ENCODE peak calls at places on chromosomes 11 and 22, in six cellular contexts. P is IMR-90, D is H9, C is neuronal stem cell, W is mesenchymal stem cell, E is H1. A is an unnamed sample.

GRCh38 chr11:33942954-33943353 is 51.1 kb upstream of the LMO2 start:
- DNase-seq in P (peak), D (no peak), C (no peak), W (peak), E (no peak), A (no peak)

GRCh38 chr11:117600261-117600783 is 196.7 kb downstream of the DSCAML1 start:
- DNase-seq in P (no peak), D (peak), C (no peak), W (no peak), E (no peak), A (peak)

GRCh38 chr11:57905439-57905838 is 118.2 kb upstream of the OR9Q1 start:
- DNase-seq in P (no peak), D (no peak), C (no peak), W (no peak), E (no peak), A (no peak)

GRCh38 chr11:111548542-111548941 is 8.0 kb downstream of the LAYN start:
- DNase-seq in P (peak), D (no peak), C (no peak), W (no peak), E (no peak), A (no peak)

GRCh38 chr11:102757823-102758549 is 22.4 kb downstream of the MMP10 start:
- DNase-seq in P (peak), D (no peak), C (no peak), W (peak), E (no peak), A (no peak)

GRCh38 chr22:49392841-49393510 is 434.7 kb downstream of the BRD1 start:
- DNase-seq in P (no peak), D (peak), C (no peak), W (no peak), E (no peak), A (no peak)

GRCh38 chr22:44710474-44711235 is 8.7 kb downstream of the PRR5 start:
- DNase-seq in P (no peak), D (no peak), C (no peak), W (no peak), E (no peak), A (no peak)

GRCh38 chr22:31400023-31400397 is 606 bp downstream of the DRG1 start:
- DNase-seq in P (peak), D (no peak), C (peak), W (peak), E (no peak), A (peak)

GRCh38 chr11:1348748-1349073 is 39.3 kb upstream of the TOLLIP start:
- DNase-seq in P (no peak), D (peak), C (no peak), W (no peak), E (no peak), A (no peak)

GRCh38 chr22:17131686-17132085 is 10.5 kb upstream of the TMEM121B start:
- DNase-seq in P (no peak), D (no peak), C (no peak), W (no peak), E (no peak), A (peak)

GRCh38 chr11:32100495-32100894 is 9.6 kb downstream of the RCN1 start:
- DNase-seq in P (peak), D (no peak), C (no peak), W (peak), E (no peak), A (no peak)

GRCh38 chr22:22684605-22685561 is 40.5 kb downstream of the GGTLC2 start:
- DNase-seq in P (peak), D (peak), C (no peak), W (peak), E (peak), A (peak)

GRCh38 chr22:26453195-26453594 is 24.1 kb downstream of the ASPHD2 start:
- DNase-seq in P (no peak), D (no peak), C (no peak), W (no peak), E (no peak), A (no peak)

GRCh38 chr22:23119492-23120414 is 22.0 kb downstream of the RSPH14 start:
- DNase-seq in P (no peak), D (no peak), C (no peak), W (no peak), E (no peak), A (peak)

GRCh38 chr22:44449061-44449682 is 48.9 kb downstream of the RTL6 start:
- DNase-seq in P (peak), D (no peak), C (no peak), W (peak), E (no peak), A (peak)

GRCh38 chr11:68269414-68270081 is 2.2 kb downstream of the C11orf24 start:
- DNase-seq in P (peak), D (peak), C (no peak), W (peak), E (no peak), A (peak)

GRCh38 chr11:123536690-123537437 is 106.8 kb downstream of the GRAMD1B start:
- DNase-seq in P (no peak), D (peak), C (no peak), W (peak), E (no peak), A (peak)

GRCh38 chr11:81647374-81647773 is 1086.3 kb downstream of the FAM181B start:
- DNase-seq in P (no peak), D (no peak), C (no peak), W (no peak), E (no peak), A (no peak)

GRCh38 chr22:35299217-35299716 is 427 bp upstream of the TOM1 start:
- DNase-seq in P (no peak), D (no peak), C (peak), W (no peak), E (no peak), A (no peak)

GRCh38 chr11:32326522-32326921 is 108.8 kb downstream of the WT1 start:
- DNase-seq in P (no peak), D (no peak), C (no peak), W (no peak), E (no peak), A (no peak)

GRCh38 chr22:45997077-45997774 is 20.3 kb upstream of the WNT7B start:
- DNase-seq in P (peak), D (peak), C (no peak), W (peak), E (no peak), A (peak)

GRCh38 chr11:122882809-122883681 is 486 bp downstream of the JHY start:
- DNase-seq in P (peak), D (peak), C (peak), W (peak), E (peak), A (peak)

GRCh38 chr11:102849319-102849718 is 5.9 kb upstream of the MMP3 start:
- DNase-seq in P (peak), D (no peak), C (no peak), W (peak), E (no peak), A (no peak)

DNA sequence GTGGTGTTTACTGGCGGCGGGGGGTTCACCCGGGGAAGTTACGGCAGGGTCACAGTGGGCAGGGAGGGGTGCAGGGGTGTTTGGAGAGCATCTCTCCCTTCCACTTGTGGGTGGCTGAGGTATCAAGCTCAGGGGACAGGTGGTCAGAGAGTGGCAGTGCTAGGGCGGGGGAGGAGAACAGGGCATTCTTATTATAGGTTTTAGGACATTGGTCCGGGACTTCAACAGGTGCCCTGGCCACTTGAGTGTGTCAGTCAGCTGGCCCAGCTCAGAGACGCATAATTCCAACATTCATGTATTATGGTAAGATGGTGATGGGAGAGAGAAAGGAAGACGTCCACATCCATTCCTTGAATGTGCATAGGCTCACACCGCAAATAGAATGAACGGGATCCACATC is 101.7 kb downstream of the TEAD1 start:
- DNase-seq in P (no peak), D (no peak), C (no peak), W (no peak), E (no peak), A (no peak)
- H2BK15ac ChIP-seq in P (no peak), D (no peak), C (no peak), W (no peak), E (no peak), A (no peak)

GRCh38 chr11:110130642-110131238 is 37.5 kb downstream of the ZC3H12C start:
- DNase-seq in P (peak), D (peak), C (peak), W (no peak), E (no peak), A (peak)
- H3K9ac ChIP-seq in P (no peak), D (no peak), C (no peak), W (no peak), E (no peak), A (no peak)

DNA sequence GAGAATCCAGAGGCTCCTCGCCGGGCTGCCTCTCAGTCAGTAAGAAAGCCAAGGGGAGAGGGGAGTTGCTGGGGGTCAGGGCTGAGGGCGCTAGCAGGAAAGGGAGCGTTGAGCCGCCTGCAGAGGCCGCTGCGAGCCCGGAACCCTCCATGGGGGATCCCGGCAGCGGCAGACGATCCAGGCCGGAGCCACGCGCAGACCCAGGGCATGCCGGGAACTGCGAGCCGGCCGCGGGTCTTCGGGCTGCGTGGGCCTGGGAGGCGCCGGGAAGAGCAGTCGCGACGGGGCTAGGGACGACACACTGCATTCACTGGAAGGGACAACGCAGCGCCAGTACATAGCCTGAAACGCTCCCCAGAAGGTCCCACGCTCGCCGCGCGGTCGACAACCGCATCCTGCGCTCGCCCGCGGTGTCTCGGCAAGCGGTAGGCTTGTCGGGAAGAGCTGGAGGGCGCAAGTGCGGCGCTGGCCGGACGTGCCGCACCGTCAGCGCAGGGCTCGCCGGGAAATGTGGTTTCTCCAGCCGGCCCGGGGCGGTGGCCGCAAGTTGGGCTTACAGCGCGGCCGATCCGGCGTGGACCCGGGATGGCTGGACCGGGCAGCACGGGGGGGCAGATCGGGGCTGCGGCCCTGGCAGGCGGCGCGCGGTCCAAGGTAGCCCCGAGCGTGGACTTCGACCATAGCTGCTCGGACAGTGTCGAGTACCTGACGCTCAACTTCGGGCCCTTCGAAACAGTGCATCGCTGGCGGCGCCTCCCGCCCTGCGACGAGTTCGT is at the start of gene LZTR1:
- DNase-seq in P (peak), D (peak), C (peak), W (peak), E (peak), A (peak)
- H4K8ac ChIP-seq in P (peak), D (no peak), C (no peak), W (peak), E (peak), A (no peak)

DNA sequence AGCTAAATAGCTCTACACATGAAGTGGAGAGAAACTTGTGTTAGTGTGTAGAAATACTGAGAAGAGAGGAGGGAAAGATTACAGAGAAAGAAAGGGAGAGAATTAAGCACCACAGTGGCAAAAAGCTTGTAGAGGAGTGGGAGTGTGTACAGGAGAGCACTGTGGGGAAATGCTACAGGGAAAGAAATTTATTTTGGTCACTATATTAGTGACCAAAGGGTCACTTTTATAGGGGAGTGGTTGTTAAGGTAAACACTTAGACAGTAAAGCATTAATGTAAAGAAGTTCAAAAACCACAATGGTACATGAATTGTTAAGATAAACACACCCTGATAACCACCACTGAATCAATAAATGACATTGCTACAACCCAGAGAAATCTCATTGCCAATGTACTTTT is 307.2 kb upstream of the CTSC start:
- DNase-seq in P (no peak), D (no peak), C (no peak), W (no peak), E (no peak), A (no peak)
- H2BK15ac ChIP-seq in P (no peak), D (no peak), C (no peak), W (no peak), E (no peak), A (no peak)

GRCh38 chr11:61717286-61718033 is 35.0 kb upstream of the MYRF start:
- DNase-seq in P (no peak), D (no peak), C (no peak), W (no peak), E (no peak), A (no peak)

GRCh38 chr11:61715877-61716276 is 35.7 kb downstream of the DAGLA start:
- DNase-seq in P (no peak), D (no peak), C (no peak), W (no peak), E (no peak), A (no peak)

GRCh38 chr11:61714916-61715315 is 34.7 kb downstream of the DAGLA start:
- DNase-seq in P (no peak), D (no peak), C (no peak), W (no peak), E (no peak), A (no peak)

GRCh38 chr11:61718046-61718531 is 34.3 kb upstream of the MYRF start:
- DNase-seq in P (no peak), D (no peak), C (no peak), W (no peak), E (peak), A (peak)

GRCh38 chr11:61716478-61717285 is 35.8 kb upstream of the MYRF start:
- DNase-seq in P (no peak), D (no peak), C (no peak), W (no peak), E (no peak), A (peak)
- H3K9ac ChIP-seq in P (no peak), D (no peak), C (peak), W (no peak), E (no peak), A (no peak)